ENCODE peak calls at places on chromosomes 13 and 19, in seven cellular contexts. A is upper lobe of right lung, P is tibial artery, S is mammary epithelial cell, Y is dorsolateral prefrontal cortex, E is ascending aorta, C is fibroblast of mammary gland. W is an unnamed sample.

GRCh38 chr19:38251564-38252051 is 4.6 kb downstream of the PPP1R14A start:
- DNase-seq in S (peak), Y (no peak), P (peak), A (no peak), E (peak), C (no peak), W (peak)

GRCh38 chr13:62418872-62419271 is 1003.2 kb upstream of the PCDH20 start:
- DNase-seq in E (no peak), C (peak), P (no peak), Y (no peak), S (no peak), A (no peak), W (no peak)

GRCh38 chr13:95207769-95208366 is 93.4 kb downstream of the ABCC4 start:
- DNase-seq in A (no peak), S (no peak), P (no peak), C (no peak), Y (no peak), E (no peak), W (no peak)

GRCh38 chr13:48784906-48785555 is 131.3 kb downstream of the CYSLTR2 start:
- DNase-seq in S (no peak), E (no peak), Y (no peak), C (no peak), A (no peak), P (no peak), W (peak)

GRCh38 chr19:38734426-38735256 is 9.6 kb downstream of the CAPN12 start:
- DNase-seq in P (peak), E (peak), C (no peak), S (peak), A (peak), Y (peak), W (peak)

GRCh38 chr19:6700586-6701316 is 19.7 kb downstream of the C3 start:
- DNase-seq in C (no peak), A (peak), P (no peak), Y (no peak), S (no peak), E (no peak), W (no peak)

GRCh38 chr13:65112123-65113075 is 2117.7 kb downstream of the PCDH9 start:
- DNase-seq in S (no peak), C (no peak), E (no peak), A (no peak), Y (no peak), P (no peak), W (peak)

GRCh38 chr19:17790059-17790780 is 4.7 kb upstream of the B3GNT3 start:
- DNase-seq in Y (no peak), A (no peak), E (no peak), S (no peak), P (no peak), C (no peak), W (no peak)

GRCh38 chr13:113083402-113084061 is 22.1 kb upstream of the F7 start:
- DNase-seq in S (no peak), P (no peak), E (no peak), Y (peak), A (peak), C (peak), W (peak)

GRCh38 chr19:5949792-5950305 is 28.1 kb downstream of the RANBP3 start:
- DNase-seq in A (peak), C (no peak), S (no peak), P (no peak), Y (no peak), E (no peak), W (no peak)

GRCh38 chr13:89749888-89750287 is 1597.6 kb upstream of the MIR17HG start:
- DNase-seq in Y (no peak), P (no peak), C (no peak), A (no peak), E (no peak), S (peak), W (no peak)

GRCh38 chr19:4806384-4806783 is 14.8 kb downstream of the FEM1A start:
- DNase-seq in A (no peak), C (no peak), E (no peak), Y (no peak), S (no peak), P (no peak), W (no peak)

DNA sequence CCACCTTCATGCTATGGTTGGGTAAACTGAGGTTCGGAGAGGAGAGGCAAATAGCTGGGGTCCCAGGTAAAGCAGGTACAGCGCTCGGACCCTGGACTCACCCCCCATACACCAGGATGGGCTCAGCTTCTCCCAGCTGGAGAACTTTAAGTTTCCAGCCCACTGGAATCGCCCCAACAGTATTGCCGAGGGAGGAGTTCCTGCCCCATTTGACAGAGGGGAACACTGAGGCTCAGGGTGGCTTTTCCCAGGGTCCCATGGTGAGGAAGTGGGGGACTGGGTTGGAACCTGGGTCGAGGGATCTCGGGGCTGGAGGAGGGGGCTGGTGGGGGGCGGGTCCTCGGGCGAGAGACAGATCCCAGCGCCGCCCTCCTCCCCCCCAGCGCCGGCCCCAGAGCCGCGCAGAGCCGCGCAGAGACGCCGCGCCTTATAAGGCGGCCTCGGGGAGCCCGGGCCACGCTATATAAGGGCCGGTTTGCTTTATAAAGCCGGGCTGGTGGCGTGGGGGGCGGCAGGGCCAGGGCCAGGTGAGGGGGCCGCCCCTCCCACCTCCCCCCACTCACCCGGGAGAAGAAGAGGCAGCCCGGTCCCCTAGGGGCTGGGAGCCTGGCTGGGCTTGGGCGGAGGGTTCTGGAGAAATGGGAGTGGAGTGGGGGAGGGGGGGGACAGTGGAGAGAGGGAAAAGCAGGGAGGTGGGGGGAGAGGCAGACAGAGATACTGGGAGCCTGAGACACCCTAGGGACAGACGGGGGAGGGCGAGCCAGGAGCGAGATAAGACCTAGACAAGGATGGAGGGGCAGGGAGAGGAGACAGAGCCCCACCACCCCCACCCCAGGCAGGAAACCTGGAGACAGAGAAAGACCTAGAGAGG is 1.1 kb downstream of the CNN1 start:
- DNase-seq in S (no peak), C (no peak), E (peak), Y (no peak), A (no peak), P (peak), W (no peak)
- H3K4me3 ChIP-seq in S (no peak), C (no peak), E (peak), Y (peak), A (peak), P (peak), W (peak)

GRCh38 chr19:56252699-56253422 is 19.7 kb upstream of the EDDM13 start:
- DNase-seq in E (peak), C (peak), Y (peak), P (peak), S (peak), A (peak), W (peak)

GRCh38 chr19:56258272-56258671 is 14.3 kb upstream of the EDDM13 start:
- DNase-seq in C (no peak), Y (no peak), P (no peak), S (no peak), E (no peak), A (no peak), W (no peak)

DNA sequence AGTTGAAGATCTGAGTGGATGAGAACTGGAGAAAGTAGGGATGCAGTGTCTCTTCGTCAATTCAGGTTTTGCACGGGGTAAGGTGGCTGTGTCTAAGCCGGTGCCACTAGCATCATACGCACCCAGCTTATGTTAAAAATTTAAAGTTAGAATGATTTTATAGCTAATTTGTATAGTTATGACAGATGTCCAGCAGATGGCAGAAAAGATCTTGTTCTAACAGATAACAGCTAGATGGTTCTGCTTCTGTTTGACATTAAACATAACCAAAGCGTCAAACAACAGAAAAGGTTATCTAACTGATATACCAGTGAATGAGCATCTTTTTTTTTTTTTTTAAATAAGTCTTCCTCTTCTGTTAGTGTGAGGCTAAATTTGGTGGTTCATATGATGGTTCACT is 18.8 kb upstream of the EDDM13 start:
- DNase-seq in Y (no peak), A (no peak), P (no peak), C (peak), E (no peak), S (peak), W (peak)
- TF ChIP-seq CTCF in Y (peak), A (peak), P (peak), C (peak), E (peak), S (peak), W (peak)

GRCh38 chr13:58884810-58885209 is 1253.3 kb downstream of the PCDH17 start:
- DNase-seq in E (no peak), Y (no peak), C (no peak), A (no peak), P (no peak), S (no peak), W (no peak)
- H3K4me3 ChIP-seq in E (no peak), Y (no peak), C (no peak), A (no peak), P (no peak), S (no peak), W (no peak)

GRCh38 chr13:92967923-92968322 is 258.7 kb upstream of the GPC6 start:
- DNase-seq in C (peak), A (no peak), S (peak), P (no peak), Y (no peak), E (no peak), W (peak)
- TF ChIP-seq CTCF in C (peak), A (no peak), S (peak), P (no peak), Y (no peak), E (no peak), W (peak)

DNA sequence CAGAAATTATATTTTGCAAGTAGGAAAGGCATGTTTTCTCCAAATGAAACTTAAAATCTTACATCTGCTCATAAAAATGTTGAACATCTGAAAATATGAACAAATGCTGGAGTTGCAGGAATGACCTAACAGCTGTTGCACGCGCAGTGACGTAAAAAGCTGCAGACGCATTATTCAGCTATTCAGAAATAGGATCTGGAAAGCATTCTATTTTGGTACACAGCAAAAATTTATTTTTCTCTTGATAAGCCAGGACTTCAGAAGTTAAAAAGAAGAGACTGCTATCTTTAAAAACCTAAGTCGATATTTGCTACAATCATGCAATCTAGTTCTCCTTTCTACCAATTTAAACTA is 36.9 kb upstream of the STARD13 start:
- DNase-seq in C (peak), A (no peak), S (no peak), P (peak), E (peak), Y (no peak), W (peak)
- H3K4me3 ChIP-seq in C (peak), A (no peak), S (no peak), P (peak), E (peak), Y (peak), W (peak)